ENCODE peak calls at places on chromosomes 6 and 20, in five cellular contexts. T is GM12892, X is adrenal gland, Y is lower leg skin, F is K562. O is an unnamed sample.

GRCh38 chr6:116246089-116246488 is 7.8 kb downstream of the TSPYL4 start:
- DNase-seq in T (no peak), X (peak), Y (no peak), F (peak), O (peak)

GRCh38 chr6:75480425-75480824 is 13.2 kb downstream of the FILIP1 start:
- DNase-seq in T (no peak), X (no peak), Y (no peak), F (no peak), O (peak)

GRCh38 chr6:21332077-21332476 is 261.5 kb upstream of the SOX4 start:
- DNase-seq in T (no peak), X (no peak), Y (no peak), F (no peak), O (no peak)

GRCh38 chr6:100246206-100246605 is 218.5 kb downstream of the SIM1 start:
- DNase-seq in T (no peak), X (no peak), Y (no peak), F (no peak), O (no peak)

GRCh38 chr6:20020526-20020925 is 183.4 kb downstream of the ID4 start:
- DNase-seq in T (no peak), X (no peak), Y (no peak), F (no peak), O (no peak)

GRCh38 chr6:49565855-49566254 is 15.4 kb downstream of the C6orf141 start:
- DNase-seq in T (no peak), X (no peak), Y (no peak), F (no peak), O (no peak)

GRCh38 chr6:82365011-82365751 is 1.6 kb downstream of the TPBG start:
- DNase-seq in T (peak), X (peak), Y (no peak), F (no peak), O (peak)

GRCh38 chr20:5863040-5863811 is 87.1 kb downstream of the TRMT6 start:
- DNase-seq in T (no peak), X (peak), Y (no peak), F (no peak), O (peak)

GRCh38 chr6:7154341-7155139 is 46.8 kb downstream of the RREB1 start:
- DNase-seq in T (no peak), X (peak), Y (peak), F (no peak), O (no peak)

GRCh38 chr6:41546866-41547798 is 951 bp downstream of the FOXP4 start:
- DNase-seq in T (peak), X (peak), Y (no peak), F (peak), O (peak)

GRCh38 chr20:34938466-34939163 is 17.0 kb downstream of the GSS start:
- DNase-seq in T (no peak), X (peak), Y (peak), F (no peak), O (no peak)

DNA sequence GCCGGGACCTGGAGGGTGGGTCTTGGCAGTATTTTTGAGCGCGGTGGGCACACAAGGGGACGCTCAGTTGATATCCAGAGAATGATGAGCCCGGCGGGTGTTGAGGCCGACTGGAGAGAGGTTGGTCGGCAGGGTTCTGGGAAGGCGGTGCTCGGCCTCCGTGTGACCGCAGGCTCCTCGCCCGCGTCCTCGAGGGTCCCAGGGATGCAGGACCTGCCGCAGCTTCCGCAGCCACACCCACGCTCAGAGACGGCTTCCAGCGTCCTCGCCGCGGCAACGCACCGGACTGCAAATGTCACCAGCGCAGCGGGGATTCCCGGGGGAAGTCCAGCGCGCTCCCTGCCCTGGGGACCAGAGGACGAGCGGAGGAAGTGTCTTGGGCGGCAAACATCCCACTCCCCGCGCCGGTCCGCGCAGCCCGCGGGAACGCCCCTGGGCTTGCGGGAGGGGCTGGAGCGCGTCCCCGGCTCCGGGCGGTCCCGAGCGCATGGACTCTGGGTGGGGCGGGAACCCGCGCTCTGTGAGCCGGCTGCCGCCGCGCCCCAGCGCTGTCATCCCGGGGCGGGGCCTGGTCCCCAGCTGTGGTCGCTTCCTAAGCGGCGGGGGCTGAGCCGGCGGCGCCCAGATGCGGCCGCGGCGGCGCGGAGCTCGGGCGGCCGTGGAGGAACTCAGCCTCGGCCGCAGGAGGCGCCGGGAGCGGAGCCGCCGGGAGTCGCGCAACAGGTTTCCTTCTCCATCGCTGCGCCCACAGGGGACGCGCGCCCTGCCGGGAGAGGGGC is at the start of gene STX11:
- DNase-seq in T (peak), X (peak), Y (peak), F (peak), O (peak)
- TF ChIP-seq POLR2A in T (peak), X (peak), Y (no peak), F (no peak), O (no peak)

GRCh38 chr20:36605309-36606170 is at the start of gene RAB5IF:
- DNase-seq in T (peak), X (peak), Y (peak), F (peak), O (peak)

GRCh38 chr20:36606171-36607116 is 865 bp downstream of the RAB5IF start:
- DNase-seq in T (no peak), X (peak), Y (no peak), F (peak), O (peak)

GRCh38 chr20:36601546-36601945 is 4.0 kb upstream of the RAB5IF start:
- DNase-seq in T (no peak), X (no peak), Y (no peak), F (no peak), O (no peak)

GRCh38 chr20:36607586-36608387 is 2.2 kb downstream of the RAB5IF start:
- DNase-seq in T (no peak), X (no peak), Y (no peak), F (no peak), O (no peak)

DNA sequence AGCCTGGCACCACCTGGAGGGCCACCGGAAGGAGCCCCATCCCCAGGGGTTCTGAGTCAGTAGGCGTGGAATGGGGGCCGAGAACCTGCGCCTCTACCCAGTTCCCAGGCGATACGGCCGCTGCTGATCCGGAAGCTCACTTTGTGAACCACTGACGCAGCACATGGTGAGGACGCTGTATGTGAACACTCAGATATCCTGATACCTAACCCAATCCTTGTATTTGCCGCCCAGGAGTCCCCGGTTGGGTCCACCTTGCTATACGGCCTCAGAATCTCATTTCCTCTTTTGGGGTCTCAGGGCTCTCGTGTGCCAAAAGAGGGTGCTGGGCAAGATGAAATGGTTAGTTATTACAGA is 649 bp upstream of the RAB5IF start:
- DNase-seq in T (peak), X (peak), Y (peak), F (peak), O (no peak)
- TF ChIP-seq POLR2A in T (peak), X (no peak), Y (no peak), F (no peak), O (no peak)

DNA sequence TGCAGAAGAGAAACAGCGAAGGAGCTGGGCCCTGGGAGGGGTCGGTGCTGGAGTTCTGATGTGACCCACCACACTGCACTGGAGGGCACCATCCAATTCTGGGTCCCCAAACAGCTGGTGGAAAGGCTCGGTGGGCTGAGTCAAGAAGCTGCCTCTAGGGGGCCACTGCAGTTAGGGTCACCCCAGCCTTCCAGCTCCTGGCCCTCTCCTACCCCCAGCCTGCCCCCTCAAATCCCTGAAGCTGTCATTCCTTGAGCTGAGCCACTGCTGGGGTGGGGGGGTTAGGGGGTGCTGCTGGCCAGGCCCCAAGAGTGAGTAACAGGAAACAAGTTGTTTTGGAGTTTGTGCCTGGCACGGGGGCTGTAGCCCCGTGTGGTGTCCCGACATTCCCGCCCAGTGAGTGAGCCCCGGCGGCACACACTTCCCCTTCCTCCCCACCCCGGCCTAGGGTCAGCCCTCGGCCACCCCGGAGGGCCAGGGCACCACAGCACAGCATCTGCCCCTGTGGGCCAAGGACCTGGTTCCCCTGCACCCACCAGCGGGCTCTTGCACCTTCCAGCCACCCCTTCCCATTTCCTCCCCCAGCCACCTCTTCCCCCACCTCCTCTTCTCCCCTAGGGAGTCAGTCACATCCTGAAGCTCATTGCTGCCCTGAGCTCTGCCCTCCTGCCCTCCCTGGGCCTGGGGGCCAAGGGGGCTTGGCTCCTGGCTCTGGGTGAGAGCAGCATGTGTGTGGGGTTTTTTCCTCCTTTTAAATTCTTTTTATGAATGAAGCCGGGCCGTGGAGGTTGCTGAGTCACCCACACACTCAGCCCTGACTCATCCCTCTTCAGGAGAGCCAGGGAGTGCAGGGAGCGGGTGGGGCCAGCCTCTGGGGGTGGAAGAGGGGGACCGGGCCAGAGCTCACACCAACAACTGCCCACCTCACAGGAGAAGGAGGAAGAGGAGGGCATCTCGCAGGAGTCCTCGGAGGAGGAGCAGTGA is 4.6 kb downstream of the SMIM29 start:
- DNase-seq in T (no peak), X (peak), Y (no peak), F (peak), O (peak)
- TF ChIP-seq POLR2A in T (no peak), X (no peak), Y (no peak), F (peak), O (peak)

GRCh38 chr6:136114661-136115060 is 135.4 kb downstream of the MTFR2 start:
- DNase-seq in T (no peak), X (no peak), Y (peak), F (no peak), O (no peak)
- TF ChIP-seq POLR2A in T (no peak), X (no peak), Y (no peak), F (no peak), O (no peak)